ENCODE peak calls at places on chromosomes 7 and 10, in ten cellular contexts. I, Y, B, U, D, G, K, W, C and J are unnamed samples.

GRCh38 chr10:132269286-132270230 is 38.2 kb downstream of the STK32C start:
- DNase-seq in I (no peak), Y (no peak), B (no peak), U (no peak), D (no peak), G (no peak), K (no peak), W (no peak), C (no peak), J (no peak)

GRCh38 chr7:324011-324410 is 34.0 kb downstream of the FOXL3 start:
- DNase-seq in I (no peak), Y (peak; percentile 13), B (no peak), U (no peak), D (no peak), G (no peak), K (no peak), W (no peak), C (peak; percentile 4), J (no peak)

GRCh38 chr7:120480472-120480871 is 207.5 kb downstream of the KCND2 start:
- DNase-seq in I (no peak), Y (no peak), B (no peak), U (no peak), D (no peak), G (no peak), K (no peak), W (no peak), C (no peak), J (no peak)

GRCh38 chr7:41882271-41882670 is 179.4 kb upstream of the INHBA start:
- DNase-seq in I (no peak), Y (no peak), B (no peak), U (no peak), D (no peak), G (no peak), K (no peak), W (no peak), C (no peak), J (no peak)

GRCh38 chr10:16470747-16471146 is 33.9 kb downstream of the PTER start:
- DNase-seq in I (no peak), Y (no peak), B (no peak), U (peak; percentile 14), D (no peak), G (no peak), K (no peak), W (no peak), C (no peak), J (no peak)

GRCh38 chr10:102948786-102949185 is 30.7 kb downstream of the CNNM2 start:
- DNase-seq in I (no peak), Y (no peak), B (no peak), U (no peak), D (no peak), G (no peak), K (no peak), W (no peak), C (no peak), J (no peak)

GRCh38 chr10:93616844-93617360 is 4.6 kb downstream of the PDE6C start:
- DNase-seq in I (no peak), Y (no peak), B (no peak), U (no peak), D (no peak), G (no peak), K (no peak), W (no peak), C (no peak), J (no peak)

GRCh38 chr7:46478046-46478445 is 557.0 kb upstream of the IGFBP3 start:
- DNase-seq in I (no peak), Y (no peak), B (no peak), U (no peak), D (peak; percentile 27), G (no peak), K (no peak), W (no peak), C (no peak), J (no peak)